ENCODE peak calls at places on chromosome 4, in seven cellular contexts. Q is K562, C is HCT116, D is SK-N-SH, F is GM12878, M is HepG2, G is H1. N is an unnamed sample. For H3K4me1, the result is how much of the 10 kb centered on the place peaks cover.

GRCh38 chr4:3047464-3048286 is 26.7 kb downstream of the HTT-AS start:
- DNase-seq in G (peak), F (peak), M (peak), Q (peak), D (peak), C (peak), N (peak)

GRCh38 chr4:65623509-65623908 is 46.8 kb downstream of the EPHA5 start:
- DNase-seq in F (no peak), D (no peak), M (no peak), G (no peak), C (no peak), Q (no peak), N (peak)

GRCh38 chr4:163070023-163070422 is 96.7 kb downstream of the NAF1 start:
- DNase-seq in C (no peak), F (no peak), D (no peak), G (no peak), M (no peak), Q (no peak), N (no peak)

GRCh38 chr4:113293043-113293560 is 243.6 kb downstream of the ANK2 start:
- DNase-seq in G (no peak), F (no peak), C (no peak), D (no peak), Q (no peak), M (no peak), N (no peak)

GRCh38 chr4:18675586-18675985 is 654.0 kb upstream of the LCORL start:
- DNase-seq in Q (no peak), F (no peak), D (no peak), M (no peak), C (no peak), G (no peak), N (no peak)

GRCh38 chr4:167989815-167990214 is 102.5 kb upstream of the ANXA10 start:
- DNase-seq in Q (no peak), C (peak), D (no peak), G (no peak), F (no peak), M (no peak), N (peak)

GRCh38 chr4:88985088-88985779 is 71.8 kb downstream of the FAM13A start:
- DNase-seq in M (no peak), G (no peak), C (no peak), D (no peak), F (no peak), Q (no peak), N (no peak)

GRCh38 chr4:38791005-38791404 is 8.2 kb upstream of the TLR10 start:
- DNase-seq in Q (no peak), M (no peak), C (no peak), D (no peak), G (no peak), F (no peak), N (no peak)

GRCh38 chr4:37666625-37667071 is 19.5 kb downstream of the RELL1 start:
- DNase-seq in Q (no peak), G (no peak), F (no peak), M (peak), D (no peak), C (peak), N (peak)

GRCh38 chr4:145528601-145529000 is 46.9 kb downstream of the SMAD1 start:
- DNase-seq in D (no peak), Q (no peak), F (no peak), C (no peak), G (no peak), M (no peak), N (no peak)

GRCh38 chr4:15649914-15650545 is 5.1 kb downstream of the FBXL5 start:
- DNase-seq in M (peak), F (peak), G (no peak), C (peak), Q (peak), D (peak), N (peak)

GRCh38 chr4:5839751-5840674 is 52.9 kb downstream of the CRMP1 start:
- DNase-seq in D (no peak), M (no peak), F (no peak), C (no peak), G (no peak), Q (no peak), N (no peak)

GRCh38 chr4:31043382-31044062 is 323.4 kb downstream of the PCDH7 start:
- DNase-seq in Q (no peak), D (no peak), C (no peak), F (no peak), G (no peak), M (no peak), N (no peak)

GRCh38 chr4:75843596-75843995 is 58.7 kb downstream of the PPEF2 start:
- DNase-seq in G (no peak), F (no peak), D (no peak), C (no peak), Q (no peak), M (no peak), N (no peak)

GRCh38 chr4:2091990-2092652 is 33.0 kb downstream of the NAT8L start:
- DNase-seq in C (no peak), M (no peak), G (no peak), Q (no peak), D (no peak), F (no peak), N (no peak)

GRCh38 chr4:6472387-6473263 is at the start of gene PPP2R2C:
- DNase-seq in C (no peak), M (no peak), G (no peak), Q (peak), D (peak), F (no peak), N (no peak)

GRCh38 chr4:98150092-98150761 is 7.0 kb upstream of the STPG2 start:
- DNase-seq in F (no peak), Q (no peak), D (no peak), C (no peak), M (no peak), G (no peak), N (no peak)

GRCh38 chr4:76883147-76883546 is 14.8 kb downstream of the SOWAHB start:
- DNase-seq in F (no peak), C (no peak), M (no peak), Q (no peak), G (no peak), D (no peak), N (no peak)

GRCh38 chr4:162499478-162499877 is 335.7 kb upstream of the FSTL5 start:
- DNase-seq in M (no peak), Q (no peak), G (no peak), C (no peak), F (no peak), D (peak), N (no peak)

GRCh38 chr4:141124224-141124623 is 9.0 kb downstream of the RNF150 start:
- DNase-seq in C (no peak), M (no peak), G (no peak), D (no peak), F (no peak), Q (no peak), N (no peak)

GRCh38 chr4:123449780-123450179 is 53.2 kb downstream of the SPRY1 start:
- DNase-seq in Q (no peak), D (no peak), G (no peak), M (peak), C (no peak), F (peak), N (peak)

GRCh38 chr4:125104616-125105015 is 210.1 kb upstream of the FAT4 start:
- DNase-seq in G (no peak), C (no peak), D (no peak), F (no peak), M (no peak), Q (no peak), N (no peak)

GRCh38 chr4:30103455-30103854 is 616.7 kb upstream of the PCDH7 start:
- DNase-seq in C (no peak), G (no peak), D (no peak), M (no peak), F (no peak), Q (no peak), N (no peak)

GRCh38 chr4:26862381-26862915 is 1.8 kb downstream of the STIM2 start:
- DNase-seq in C (no peak), Q (no peak), D (no peak), G (no peak), F (no peak), M (no peak), N (no peak)
- H3K4me1 ChIP-seq in C (under half), Q (under half), D (under half), G (under half), F (under half), M (under half), N (under half)

DNA sequence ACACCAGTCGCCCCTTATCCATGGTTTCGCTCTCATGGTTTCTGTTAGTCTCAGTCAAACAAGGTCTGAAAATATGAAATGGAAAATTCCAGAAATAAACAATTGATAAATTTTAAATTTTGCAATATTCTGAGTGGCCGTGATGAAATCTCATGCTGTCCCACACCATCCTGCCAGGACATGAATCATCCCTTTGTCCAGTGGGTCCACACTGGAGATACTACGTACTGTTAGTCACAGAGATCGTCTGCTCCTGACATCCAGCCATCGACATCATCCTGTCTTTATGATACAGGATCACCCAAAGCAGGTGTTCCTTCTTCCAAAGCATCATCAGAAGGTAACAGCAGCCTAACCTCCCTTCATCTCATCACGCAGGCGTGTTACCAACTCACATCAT is 76.5 kb upstream of the MSX1 start:
- DNase-seq in Q (no peak), C (no peak), D (no peak), M (no peak), F (no peak), G (no peak), N (no peak)
- TF ChIP-seq SIN3A in Q (no peak), C (no peak), D (no peak), M (no peak), F (no peak), G (no peak), N (no peak)

DNA sequence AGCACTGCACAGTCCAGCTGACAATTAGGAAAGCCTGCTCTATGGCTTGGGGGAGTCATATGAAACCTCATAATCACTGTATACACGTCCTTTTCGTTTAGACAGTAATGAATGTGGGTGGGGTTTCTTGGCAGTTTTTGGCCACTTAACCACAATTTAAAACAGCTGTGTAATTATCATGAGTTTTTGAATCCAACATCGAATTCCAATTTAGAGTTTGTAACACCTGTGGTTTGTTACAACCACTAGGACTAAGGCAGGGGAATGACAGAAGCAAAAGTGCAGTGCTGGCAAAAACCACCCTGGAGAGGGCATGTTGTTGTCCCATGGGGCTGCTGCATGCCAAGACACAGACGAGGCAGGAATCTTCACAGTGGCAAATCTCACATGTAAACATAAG is 99.5 kb downstream of the CXXC4 start:
- DNase-seq in Q (no peak), C (no peak), D (no peak), M (no peak), F (no peak), G (no peak), N (no peak)
- H3K27ac ChIP-seq in Q (no peak), C (no peak), D (peak), M (no peak), F (no peak), G (no peak), N (no peak)

GRCh38 chr4:7824218-7824617 is 115.4 kb downstream of the AFAP1 start:
- DNase-seq in G (no peak), C (no peak), M (no peak), F (no peak), D (no peak), Q (no peak), N (no peak)
- H3K4me1 ChIP-seq in G (under half), C (under half), M (under half), F (under half), D (half or more), Q (under half), N (under half)

GRCh38 chr4:41693629-41694028 is 54.9 kb downstream of the PHOX2B start:
- DNase-seq in F (no peak), D (peak), M (peak), C (no peak), Q (no peak), G (no peak), N (peak)
- TF ChIP-seq SIN3A in F (no peak), D (no peak), M (no peak), C (no peak), Q (no peak), G (no peak), N (no peak)

GRCh38 chr4:119039160-119039559 is 96.5 kb upstream of the MYOZ2 start:
- DNase-seq in D (no peak), M (no peak), F (no peak), C (no peak), Q (no peak), G (no peak), N (no peak)
- H3K27ac ChIP-seq in D (peak), M (no peak), F (no peak), C (no peak), Q (no peak), G (no peak), N (no peak)

GRCh38 chr4:41133619-41134018 is 80.7 kb downstream of the APBB2 start:
- DNase-seq in M (no peak), G (no peak), Q (no peak), F (no peak), D (no peak), C (no peak), N (no peak)
- H3K4me1 ChIP-seq in M (half or more), G (under half), Q (under half), F (under half), D (under half), C (half or more), N (under half)

GRCh38 chr4:152976466-152976761 is 40.3 kb downstream of the FHDC1 start:
- DNase-seq in Q (no peak), G (no peak), C (no peak), D (no peak), F (no peak), M (no peak), N (no peak)
- TF ChIP-seq SIN3A in Q (no peak), G (no peak), C (no peak), D (no peak), F (no peak), M (no peak), N (no peak)

GRCh38 chr4:101050836-101051205 is 296.5 kb downstream of the PPP3CA start:
- DNase-seq in D (no peak), Q (no peak), C (no peak), M (no peak), F (no peak), G (no peak), N (no peak)
- H3K27ac ChIP-seq in D (no peak), Q (no peak), C (no peak), M (no peak), F (no peak), G (no peak), N (no peak)